ENCODE peak calls at places on chromosome 17, in six cellular contexts. A is PC-3, C is MM.1S, G is HCT116, L is neural progenitor cell, E is SK-N-SH. B is an unnamed sample.

GRCh38 chr17:79444226-79444625 is 166.6 kb downstream of the RBFOX3 start:
- DNase-seq in C (no peak), G (no peak), A (no peak), E (no peak), L (no peak), B (no peak)

GRCh38 chr17:18262111-18262510 is 1.6 kb downstream of the MIEF2 start:
- DNase-seq in E (no peak), G (no peak), L (no peak), C (no peak), A (no peak), B (peak)

GRCh38 chr17:9256944-9257629 is 235.8 kb downstream of the NTN1 start:
- DNase-seq in E (no peak), A (peak), G (no peak), C (no peak), L (no peak), B (peak)

GRCh38 chr17:67779098-67779672 is 46.1 kb upstream of the BPTF start:
- DNase-seq in L (peak), E (peak), G (peak), C (peak), A (peak), B (peak)

GRCh38 chr17:885971-886571 is 93.5 kb downstream of the NXN start:
- DNase-seq in L (no peak), E (no peak), G (no peak), A (no peak), C (no peak), B (no peak)

GRCh38 chr17:17681187-17681743 is at the start of gene RAI1:
- DNase-seq in G (no peak), L (peak), E (peak), C (peak), A (peak), B (peak)

GRCh38 chr17:80722656-80723055 is 178.0 kb downstream of the RPTOR start:
- DNase-seq in A (no peak), L (no peak), G (no peak), E (no peak), C (no peak), B (no peak)

GRCh38 chr17:69597898-69598692 is 183.6 kb downstream of the MAP2K6 start:
- DNase-seq in A (peak), E (no peak), L (no peak), G (no peak), C (no peak), B (peak)

GRCh38 chr17:7590743-7591142 is 849 bp upstream of the SOX15 start:
- DNase-seq in A (peak), L (peak), C (no peak), G (no peak), E (peak), B (peak)

GRCh38 chr17:7803981-7804380 is 30.0 kb upstream of the KDM6B start:
- DNase-seq in C (no peak), G (no peak), A (peak), E (no peak), L (no peak), B (no peak)

GRCh38 chr17:51650772-51651171 is 390.4 kb downstream of the UTP18 start:
- DNase-seq in L (no peak), A (no peak), C (no peak), E (no peak), G (no peak), B (no peak)

GRCh38 chr17:7886227-7887037 is 2.2 kb upstream of the CHD3 start:
- DNase-seq in C (no peak), G (no peak), A (peak), E (peak), L (peak), B (peak)

GRCh38 chr17:1422907-1423306 is 22.9 kb upstream of the YWHAE start:
- DNase-seq in L (no peak), A (peak), E (no peak), G (no peak), C (no peak), B (peak)

GRCh38 chr17:67390006-67390645 is 13.0 kb downstream of the PITPNC1 start:
- DNase-seq in G (no peak), A (no peak), E (no peak), L (no peak), C (no peak), B (no peak)

GRCh38 chr17:61574542-61575351 is 16.3 kb downstream of the NACA2 start:
- DNase-seq in C (no peak), G (peak), L (peak), A (peak), E (peak), B (peak)

GRCh38 chr17:76371656-76372628 is 12.5 kb upstream of the SPHK1 start:
- DNase-seq in A (peak), C (no peak), G (no peak), L (no peak), E (no peak), B (peak)

GRCh38 chr17:58242171-58242784 is 3.9 kb downstream of the LPO start:
- DNase-seq in C (no peak), A (peak), E (no peak), G (no peak), L (no peak), B (no peak)

GRCh38 chr17:7217113-7217987 is 2.3 kb downstream of the DLG4 start:
- DNase-seq in L (peak), E (peak), A (peak), G (no peak), C (no peak), B (peak)

GRCh38 chr17:61000911-61001310 is 323.3 kb downstream of the BCAS3 start:
- DNase-seq in G (no peak), L (peak), E (no peak), C (no peak), A (peak), B (peak)

GRCh38 chr17:883586-883962 is 96.0 kb downstream of the NXN start:
- DNase-seq in L (no peak), A (no peak), G (no peak), E (no peak), C (no peak), B (no peak)

GRCh38 chr17:81468111-81468764 is 44.4 kb downstream of the ACTG1 start:
- DNase-seq in G (no peak), L (no peak), E (no peak), A (no peak), C (no peak), B (no peak)

GRCh38 chr17:21453144-21453982 is 77.2 kb downstream of the KCNJ12 start:
- DNase-seq in G (no peak), E (peak), A (no peak), C (no peak), L (no peak), B (no peak)

GRCh38 chr17:76968707-76969597 is 100.7 kb downstream of the MGAT5B start:
- DNase-seq in A (peak), E (peak), L (peak), G (no peak), C (peak), B (no peak)

GRCh38 chr17:351875-352420 is 659 bp downstream of the RPH3AL start:
- DNase-seq in A (no peak), G (no peak), C (no peak), L (no peak), E (no peak), B (no peak)

GRCh38 chr17:53470626-53471025 is 352.1 kb upstream of the KIF2B start:
- DNase-seq in E (no peak), C (no peak), A (no peak), L (no peak), G (no peak), B (no peak)

GRCh38 chr17:31581491-31581890 is 190.0 kb downstream of the RAB11FIP4 start:
- DNase-seq in C (no peak), A (no peak), L (no peak), E (no peak), G (no peak), B (peak)

GRCh38 chr17:31582151-31582907 is 190.9 kb downstream of the RAB11FIP4 start:
- DNase-seq in A (no peak), E (no peak), C (peak), L (no peak), G (no peak), B (peak)

GRCh38 chr17:31580331-31581021 is 189.0 kb downstream of the RAB11FIP4 start:
- DNase-seq in L (no peak), C (no peak), G (no peak), A (peak), E (no peak), B (peak)

GRCh38 chr17:31579265-31579664 is 187.8 kb downstream of the RAB11FIP4 start:
- DNase-seq in E (peak), G (no peak), L (no peak), A (peak), C (no peak), B (peak)

GRCh38 chr17:31581022-31581483 is 189.6 kb downstream of the RAB11FIP4 start:
- DNase-seq in A (peak), C (no peak), E (peak), G (no peak), L (no peak), B (peak)
- H3K9ac ChIP-seq in A (peak), C (no peak), E (peak), G (no peak), L (no peak), B (peak)

DNA sequence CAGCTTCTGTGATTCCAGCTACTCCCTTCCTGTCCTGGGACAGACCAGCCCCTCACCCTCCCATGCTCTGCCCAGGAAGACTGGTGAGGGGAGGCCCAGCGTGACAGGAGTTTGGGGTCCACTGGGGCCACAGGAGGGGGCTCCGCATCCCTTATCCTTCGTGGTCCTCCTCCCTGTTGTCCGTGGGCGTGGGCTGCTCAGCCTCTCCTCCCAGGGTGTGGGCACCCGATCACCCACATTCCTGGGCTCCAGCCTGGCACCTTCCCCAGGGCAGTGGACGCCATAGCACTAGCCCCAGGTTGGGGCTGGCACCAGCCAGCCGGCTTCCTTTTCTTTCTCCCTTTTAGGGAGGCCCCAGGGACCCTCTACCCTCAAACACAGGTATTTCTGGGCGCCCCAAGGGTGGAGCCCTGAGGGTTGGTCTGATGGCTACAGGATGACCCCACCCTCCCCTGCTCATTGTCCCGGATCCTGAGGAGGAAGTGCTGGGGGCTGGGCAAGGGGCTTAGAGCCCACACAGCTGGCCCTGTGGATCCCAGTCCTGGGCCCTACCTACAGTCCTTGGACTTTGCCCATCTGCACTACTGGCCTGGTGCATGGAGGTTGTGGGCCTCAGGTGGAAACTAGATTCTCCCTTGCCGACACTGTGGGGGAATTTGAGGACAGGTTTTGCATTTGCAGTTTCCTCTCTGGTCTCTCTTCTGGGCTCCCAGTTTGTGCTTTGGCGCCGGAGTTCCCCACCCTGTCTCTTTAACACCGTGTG is 1.1 kb downstream of the KIF1C start:
- DNase-seq in A (peak), C (no peak), G (no peak), E (no peak), L (peak), B (peak)
- TF ChIP-seq EZH2phosphoT487 in A (no peak), C (no peak), G (no peak), E (no peak), L (no peak), B (no peak)

GRCh38 chr17:63447688-63448005 is 1.5 kb upstream of the CYB561 start:
- DNase-seq in E (peak), A (no peak), G (no peak), L (no peak), C (no peak), B (no peak)
- H3K9ac ChIP-seq in E (no peak), A (peak), G (no peak), L (no peak), C (no peak), B (no peak)

DNA sequence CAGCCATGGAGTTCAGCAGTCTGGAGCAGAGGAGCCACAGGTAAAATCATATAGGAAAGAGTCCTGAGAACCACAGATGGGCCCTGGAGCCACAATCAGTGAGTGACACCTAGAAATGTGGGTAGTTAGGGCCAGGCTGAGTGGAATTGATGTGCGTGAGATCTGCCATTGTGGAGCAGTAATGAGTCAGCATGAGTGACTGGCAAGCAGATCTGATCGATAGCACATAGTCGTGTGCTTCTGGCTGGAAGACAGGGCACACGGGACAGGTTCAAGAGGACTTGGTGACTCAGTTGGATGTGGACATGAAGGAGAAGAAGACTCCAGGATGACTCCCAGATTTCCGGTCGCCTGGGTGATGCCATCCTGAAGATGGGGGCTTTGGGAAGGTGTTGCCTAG is 12.3 kb downstream of the ADORA2B start:
- DNase-seq in A (peak), G (peak), C (no peak), L (no peak), E (no peak), B (no peak)
- TF ChIP-seq EZH2phosphoT487 in A (no peak), G (no peak), C (no peak), L (no peak), E (no peak), B (no peak)